ENCODE peak calls at places on chromosomes 3 and 15, in five cellular contexts. E is colonic mucosa, U is prostate gland, M is endothelial cell of umbilical vein, Z is body of pancreas. R is an unnamed sample.

GRCh38 chr3:8307545-8308110 is 194.0 kb upstream of the LMCD1 start:
- DNase-seq in M (no peak), E (no peak), U (no peak), Z (no peak), R (no peak)

GRCh38 chr3:19146685-19147650 is 1.3 kb upstream of the KCNH8 start:
- DNase-seq in U (peak; percentile 76), M (peak; percentile 24), E (peak; percentile 84), Z (peak; percentile 82), R (peak; percentile 49)

GRCh38 chr15:68704496-68705021 is 116.1 kb downstream of the ANP32A start:
- DNase-seq in Z (no peak), U (peak; percentile 61), E (peak; percentile 35), M (peak; percentile 79), R (no peak)

GRCh38 chr3:55622116-55622515 is 135.0 kb upstream of the WNT5A start:
- DNase-seq in Z (no peak), M (no peak), E (no peak), U (no peak), R (peak; percentile 49)

GRCh38 chr15:55183679-55184078 is 13.1 kb downstream of the RSL24D1 start:
- DNase-seq in Z (no peak), U (no peak), M (no peak), E (no peak), R (no peak)

GRCh38 chr15:62306851-62307504 is 141.9 kb upstream of the C2CD4B start:
- DNase-seq in E (peak; percentile 53), U (peak; percentile 46), M (peak; percentile 70), Z (peak; percentile 84), R (peak; percentile 66)

GRCh38 chr3:61686228-61686648 is 124.9 kb downstream of the PTPRG start:
- DNase-seq in Z (peak; percentile 14), E (no peak), U (no peak), M (no peak), R (no peak)

GRCh38 chr3:155424041-155424605 is 130.6 kb upstream of the STRIT1 start:
- DNase-seq in U (no peak), M (no peak), E (no peak), Z (no peak), R (no peak)

GRCh38 chr3:170290194-170290593 is 67.3 kb upstream of the SKIL start:
- DNase-seq in M (no peak), U (no peak), Z (no peak), E (no peak), R (no peak)

GRCh38 chr3:183098538-183099025 is 714 bp downstream of the MCCC1 start:
- DNase-seq in M (no peak), E (no peak), Z (no peak), U (no peak), R (no peak)

GRCh38 chr3:113533534-113533892 is 1.2 kb downstream of the SIDT1 start:
- DNase-seq in Z (no peak), M (no peak), E (no peak), U (no peak), R (no peak)

GRCh38 chr3:129593595-129594339 is 12.7 kb downstream of the PLXND1 start:
- DNase-seq in E (no peak), M (peak; percentile 74), Z (peak; percentile 43), U (peak; percentile 19), R (no peak)

GRCh38 chr3:169591983-169592644 is 71.4 kb downstream of the MECOM start:
- DNase-seq in U (no peak), Z (no peak), E (no peak), M (peak; percentile 61), R (no peak)

GRCh38 chr3:104908761-104909160 is 457.9 kb upstream of the ALCAM start:
- DNase-seq in U (no peak), E (no peak), M (no peak), Z (no peak), R (peak; percentile 5)

GRCh38 chr3:65093641-65094040 is 405.8 kb upstream of the ADAMTS9 start:
- DNase-seq in Z (no peak), M (no peak), U (no peak), E (no peak), R (no peak)

GRCh38 chr3:127735767-127736693 is 63.3 kb downstream of the ABTB1 start:
- DNase-seq in M (peak; percentile 59), Z (peak; percentile 53), U (no peak), E (peak; percentile 46), R (peak; percentile 72)

GRCh38 chr3:15964605-15965061 is 166.9 kb upstream of the ANKRD28 start:
- DNase-seq in Z (no peak), U (no peak), M (peak; percentile 50), E (no peak), R (peak; percentile 44)

GRCh38 chr15:96306321-96306720 is 24.2 kb upstream of the NR2F2 start:
- DNase-seq in Z (no peak), M (no peak), U (no peak), E (no peak), R (no peak)

GRCh38 chr3:3038201-3038991 is 71.8 kb downstream of the IL5RA start:
- DNase-seq in Z (no peak), E (no peak), U (peak; percentile 47), M (no peak), R (no peak)

GRCh38 chr3:12440927-12441326 is 43.4 kb upstream of the TSEN2 start:
- DNase-seq in Z (no peak), M (no peak), U (no peak), E (no peak), R (peak; percentile 33)

GRCh38 chr3:192106528-192106927 is 620.8 kb downstream of the FGF12 start:
- DNase-seq in E (no peak), U (no peak), M (no peak), Z (no peak), R (no peak)

GRCh38 chr3:13282528-13282985 is 137.6 kb downstream of the NUP210 start:
- DNase-seq in U (no peak), Z (no peak), M (no peak), E (no peak), R (no peak)

GRCh38 chr3:52310861-52311566 is 5.1 kb upstream of the DNAH1 start:
- DNase-seq in M (no peak), E (no peak), U (no peak), Z (no peak), R (peak; percentile 44)

GRCh38 chr15:99953886-99954285 is 220.6 kb upstream of the LYSMD4 start:
- DNase-seq in Z (no peak), M (no peak), E (no peak), U (peak; percentile 1), R (no peak)

GRCh38 chr3:150329408-150329807 is 78.7 kb upstream of the TSC22D2 start:
- DNase-seq in U (no peak), E (no peak), Z (no peak), M (no peak), R (no peak)

GRCh38 chr3:45640724-45641361 is 46.3 kb downstream of the LIMD1 start:
- DNase-seq in U (no peak), M (no peak), E (no peak), Z (peak; percentile 54), R (no peak)

GRCh38 chr3:45639044-45639392 is 44.5 kb downstream of the LIMD1 start:
- DNase-seq in E (no peak), Z (peak; percentile 36), M (no peak), U (no peak), R (no peak)

GRCh38 chr3:45640091-45640507 is 45.5 kb downstream of the LIMD1 start:
- DNase-seq in M (peak; percentile 28), U (no peak), Z (no peak), E (no peak), R (no peak)

GRCh38 chr3:45635475-45636256 is 41.1 kb downstream of the LIMD1 start:
- DNase-seq in M (no peak), E (no peak), U (no peak), Z (peak; percentile 58), R (peak; percentile 77)

DNA sequence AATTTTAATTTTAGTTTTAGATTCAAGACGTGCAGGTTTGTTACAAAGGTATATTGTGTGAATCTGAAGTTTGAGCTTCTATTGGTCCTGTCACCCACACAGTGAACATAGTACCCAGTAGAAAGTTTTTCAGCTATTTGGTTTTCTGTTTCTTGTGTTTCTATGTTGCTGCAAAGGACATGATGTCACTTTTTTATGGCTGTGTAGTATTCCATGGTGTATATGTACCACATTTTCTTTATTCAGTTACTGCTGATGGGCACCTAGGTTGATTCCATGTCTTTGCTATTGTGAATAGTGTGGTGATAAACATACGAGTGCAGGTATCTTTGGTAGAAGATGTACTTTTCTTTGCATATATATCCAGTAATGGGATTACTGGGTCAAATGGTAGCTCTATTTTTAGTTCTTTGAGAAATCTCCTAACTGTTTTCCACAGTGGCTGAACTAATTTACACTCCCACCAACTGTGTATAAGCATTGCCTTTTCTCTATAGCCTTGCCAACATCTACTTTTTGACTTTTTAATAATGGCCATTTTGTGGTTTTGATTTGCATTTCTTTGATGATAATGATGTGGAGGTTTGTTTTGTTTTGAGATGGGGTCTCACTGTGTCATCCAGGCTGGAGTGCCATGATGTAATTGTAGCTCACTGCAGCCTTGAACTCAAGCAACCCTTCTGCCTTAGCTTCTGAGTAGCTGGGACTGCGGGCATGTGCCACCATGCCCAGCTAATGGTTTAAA is 43.9 kb downstream of the LIMD1 start:
- DNase-seq in Z (no peak), U (no peak), M (no peak), E (no peak), R (no peak)
- H3K27ac ChIP-seq in Z (peak overlapping the region; percentile 73), U (no peak overlapping the region), M (no peak overlapping the region), E (no peak overlapping the region), R (no peak overlapping the region)

GRCh38 chr3:53748512-53749271 is 97.5 kb downstream of the CHDH start:
- DNase-seq in E (no peak), M (no peak), U (no peak), Z (peak; percentile 2), R (no peak)
- H3K4me3 ChIP-seq in E (no peak overlapping the region), M (no peak overlapping the region), U (no peak overlapping the region), Z (no peak overlapping the region), R (no peak overlapping the region)

GRCh38 chr15:41693757-41694156 is 33.6 kb downstream of the MGA start:
- DNase-seq in E (no peak), Z (no peak), U (no peak), M (no peak), R (no peak)
- TF ChIP-seq CTCF in E (no peak), Z (no peak), U (no peak), M (no peak), R (no peak)

DNA sequence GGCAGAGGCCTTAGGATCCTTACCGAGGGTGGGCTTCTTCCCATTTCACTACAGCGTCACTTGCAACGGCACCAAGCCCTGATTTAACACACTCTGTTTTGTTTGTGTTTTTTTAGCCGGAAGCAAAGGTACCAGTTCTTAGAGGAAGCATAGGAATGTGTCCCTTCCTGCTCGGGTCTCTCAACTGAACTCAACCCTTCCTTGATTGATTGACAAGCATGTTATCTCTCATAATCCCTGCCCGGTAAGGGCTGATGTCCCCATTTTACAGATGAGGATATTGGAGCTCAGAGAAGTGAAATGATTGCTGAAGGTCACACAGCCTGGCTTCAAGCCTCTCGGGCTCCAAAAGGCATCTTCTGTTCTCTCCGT is 26.6 kb upstream of the MAGEF1 start:
- DNase-seq in U (no peak), E (no peak), Z (no peak), M (no peak), R (no peak)
- H3K27ac ChIP-seq in U (no peak overlapping the region), E (no peak overlapping the region), Z (no peak overlapping the region), M (peak overlapping the region; percentile 42), R (no peak overlapping the region)

GRCh38 chr15:35738370-35738769 is 192.4 kb upstream of the DPH6 start:
- DNase-seq in Z (no peak), M (peak; percentile 44), E (no peak), U (no peak), R (peak; percentile 87)
- H3K4me3 ChIP-seq in Z (no peak overlapping the region), M (no peak overlapping the region), E (no peak overlapping the region), U (no peak overlapping the region), R (no peak overlapping the region)

GRCh38 chr3:72327008-72327407 is 521.2 kb downstream of the SHQ1 start:
- DNase-seq in M (no peak), U (no peak), Z (no peak), E (no peak), R (no peak)
- TF ChIP-seq CTCF in M (no peak), U (no peak), Z (no peak), E (no peak), R (no peak)

R was measured in brain microvascular endothelial cell.